ENCODE peak calls at places on chromosome 6, in seven cellular contexts. V, Z, N, E, Q, P and O are unnamed samples.

GRCh38 chr6:1613631-1614447 is 4.1 kb downstream of the FOXC1 start:
- DNase-seq in N (peak), E (no peak), P (peak), Q (no peak), V (no peak), Z (peak), O (no peak)

GRCh38 chr6:45929421-45930361 is 86.0 kb downstream of the CLIC5 start:
- DNase-seq in E (no peak), N (no peak), Q (no peak), V (no peak), P (no peak), Z (no peak), O (no peak)

GRCh38 chr6:80523531-80523970 is 417.1 kb downstream of the BCKDHB start:
- DNase-seq in Q (no peak), N (peak), Z (no peak), V (no peak), P (peak), E (no peak), O (no peak)

GRCh38 chr6:25360611-25361010 is 81.4 kb downstream of the CARMIL1 start:
- DNase-seq in E (no peak), P (no peak), V (no peak), N (no peak), Z (no peak), Q (no peak), O (no peak)

GRCh38 chr6:20092071-20092566 is 120.2 kb downstream of the MBOAT1 start:
- DNase-seq in Z (peak), P (peak), E (no peak), V (no peak), N (peak), Q (no peak), O (no peak)

GRCh38 chr6:123658848-123659247 is 22.1 kb upstream of the TRDN start:
- DNase-seq in P (no peak), Q (no peak), E (no peak), Z (no peak), N (no peak), V (no peak), O (no peak)

GRCh38 chr6:90677440-90677839 is 90.6 kb upstream of the MAP3K7 start:
- DNase-seq in N (no peak), V (no peak), Z (peak), E (no peak), P (no peak), Q (no peak), O (no peak)

GRCh38 chr6:27757307-27757706 is 154.9 kb downstream of the OR2B2 start:
- DNase-seq in P (peak), Q (no peak), E (peak), Z (no peak), V (peak), N (peak), O (no peak)

GRCh38 chr6:159969921-159970320 is 1.0 kb downstream of the IGF2R start:
- DNase-seq in E (peak), Q (peak), P (peak), Z (peak), V (peak), N (peak), O (no peak)

GRCh38 chr6:125102901-125103300 is 50.7 kb upstream of the TPD52L1 start:
- DNase-seq in P (no peak), Q (no peak), N (no peak), E (no peak), Z (no peak), V (no peak), O (no peak)

GRCh38 chr6:21450628-21451027 is 142.9 kb upstream of the SOX4 start:
- DNase-seq in Z (no peak), E (no peak), V (no peak), Q (no peak), P (no peak), N (no peak), O (no peak)